ENCODE peak calls at places on chromosomes 7 and 10, in five cellular contexts. One of them, this sample, is unnamed.

GRCh38 chr10:29295813-29296212 is 6.9 kb downstream of the LYZL1 start:
- DNase-seq in body of pancreas: no peak
- DNase-seq in NCI-H1092: no peak
- DNase-seq in thoracic aorta: no peak
- DNase-seq in Calu3: no peak
- DNase-seq in this sample: no peak

GRCh38 chr10:97687785-97688781 is 1.0 kb upstream of the AVPI1 start:
- DNase-seq in thoracic aorta: no peak
- DNase-seq in NCI-H1092: no peak
- DNase-seq in Calu3: no peak
- DNase-seq in body of pancreas: no peak
- DNase-seq in this sample: no peak

GRCh38 chr10:97217299-97217698 is 31.5 kb upstream of the SLIT1 start:
- DNase-seq in NCI-H1092: no peak
- DNase-seq in body of pancreas: no peak
- DNase-seq in thoracic aorta: no peak
- DNase-seq in Calu3: no peak
- DNase-seq in this sample: no peak

GRCh38 chr10:20363666-20364065 is 533.4 kb downstream of the NEBL start:
- DNase-seq in body of pancreas: no peak
- DNase-seq in NCI-H1092: no peak
- DNase-seq in Calu3: no peak
- DNase-seq in thoracic aorta: no peak
- DNase-seq in this sample: no peak

GRCh38 chr7:23347682-23348180 is 48.6 kb downstream of the MALSU1 start:
- DNase-seq in body of pancreas: no peak
- DNase-seq in thoracic aorta: no peak
- DNase-seq in NCI-H1092: no peak
- DNase-seq in Calu3: peak; percentile 34
- DNase-seq in this sample: no peak

GRCh38 chr7:7292608-7293007 is 110.3 kb downstream of the C1GALT1 start:
- DNase-seq in Calu3: no peak
- DNase-seq in NCI-H1092: no peak
- DNase-seq in body of pancreas: no peak
- DNase-seq in thoracic aorta: no peak
- DNase-seq in this sample: no peak

GRCh38 chr10:99435986-99436633 is 5.7 kb upstream of the GOT1 start:
- DNase-seq in thoracic aorta: no peak
- DNase-seq in NCI-H1092: no peak
- DNase-seq in body of pancreas: no peak
- DNase-seq in Calu3: peak; percentile 6
- DNase-seq in this sample: peak; percentile 34

GRCh38 chr10:119680050-119680449 is 28.9 kb downstream of the BAG3 start:
- DNase-seq in Calu3: peak; percentile 24
- DNase-seq in body of pancreas: no peak
- DNase-seq in NCI-H1092: no peak
- DNase-seq in thoracic aorta: no peak
- DNase-seq in this sample: no peak

GRCh38 chr10:80186364-80187012 is 18.8 kb downstream of the ANXA11 start:
- DNase-seq in NCI-H1092: no peak
- DNase-seq in Calu3: no peak
- DNase-seq in thoracic aorta: no peak
- DNase-seq in body of pancreas: no peak
- DNase-seq in this sample: no peak

GRCh38 chr10:73946253-73947145 is 35.6 kb downstream of the PLAU start:
- DNase-seq in NCI-H1092: no peak
- DNase-seq in body of pancreas: no peak
- DNase-seq in thoracic aorta: no peak
- DNase-seq in Calu3: no peak
- DNase-seq in this sample: no peak

GRCh38 chr10:71726673-71727428 is 7.3 kb upstream of the C10orf105 start:
- DNase-seq in Calu3: no peak
- DNase-seq in NCI-H1092: no peak
- DNase-seq in thoracic aorta: no peak
- DNase-seq in body of pancreas: no peak
- DNase-seq in this sample: no peak

GRCh38 chr10:23344251-23344841 is at the start of gene C10orf67:
- DNase-seq in NCI-H1092: no peak
- DNase-seq in body of pancreas: no peak
- DNase-seq in Calu3: peak; percentile 49
- DNase-seq in thoracic aorta: no peak
- DNase-seq in this sample: no peak

GRCh38 chr10:110679633-110680472 is 35.7 kb downstream of the RBM20 start:
- DNase-seq in thoracic aorta: no peak
- DNase-seq in NCI-H1092: no peak
- DNase-seq in body of pancreas: no peak
- DNase-seq in Calu3: no peak
- DNase-seq in this sample: no peak

GRCh38 chr10:124082555-124082954 is 10.8 kb downstream of the CHST15 start:
- DNase-seq in Calu3: no peak
- DNase-seq in thoracic aorta: no peak
- DNase-seq in NCI-H1092: no peak
- DNase-seq in body of pancreas: no peak
- DNase-seq in this sample: no peak

GRCh38 chr10:132111871-132112341 is 46.2 kb downstream of the JAKMIP3 start:
- DNase-seq in Calu3: no peak
- DNase-seq in thoracic aorta: no peak
- DNase-seq in NCI-H1092: no peak
- DNase-seq in body of pancreas: no peak
- DNase-seq in this sample: no peak

GRCh38 chr10:50621981-50622496 is 1.7 kb downstream of the SGMS1 start:
- DNase-seq in thoracic aorta: peak; percentile 98
- DNase-seq in body of pancreas: peak; percentile 90
- DNase-seq in Calu3: peak; percentile 85
- DNase-seq in NCI-H1092: peak; percentile 20
- DNase-seq in this sample: peak; percentile 62

GRCh38 chr7:75938921-75939320 is 24.0 kb downstream of the POR start:
- DNase-seq in thoracic aorta: no peak
- DNase-seq in Calu3: no peak
- DNase-seq in NCI-H1092: no peak
- DNase-seq in body of pancreas: no peak
- DNase-seq in this sample: peak; percentile 27

GRCh38 chr10:102230861-102231356 is 4.8 kb downstream of the ELOVL3 start:
- DNase-seq in thoracic aorta: no peak
- DNase-seq in NCI-H1092: peak; percentile 9
- DNase-seq in Calu3: peak; percentile 40
- DNase-seq in body of pancreas: peak; percentile 35
- DNase-seq in this sample: peak; percentile 16

GRCh38 chr10:102614888-102615287 is 29.4 kb upstream of the TRIM8 start:
- DNase-seq in thoracic aorta: no peak
- DNase-seq in body of pancreas: no peak
- DNase-seq in Calu3: no peak
- DNase-seq in NCI-H1092: no peak
- DNase-seq in this sample: no peak

GRCh38 chr7:35249537-35249907 is 4.4 kb downstream of the TBX20 start:
- DNase-seq in thoracic aorta: no peak
- DNase-seq in body of pancreas: no peak
- DNase-seq in NCI-H1092: no peak
- DNase-seq in Calu3: no peak
- DNase-seq in this sample: no peak

GRCh38 chr10:88389456-88389855 is 193.7 kb downstream of the RNLS start:
- DNase-seq in body of pancreas: peak; percentile 49
- DNase-seq in thoracic aorta: no peak
- DNase-seq in NCI-H1092: peak; percentile 1
- DNase-seq in Calu3: peak; percentile 13
- DNase-seq in this sample: no peak

GRCh38 chr7:26958834-26959233 is 94.4 kb upstream of the SKAP2 start:
- DNase-seq in NCI-H1092: no peak
- DNase-seq in thoracic aorta: no peak
- DNase-seq in Calu3: no peak
- DNase-seq in body of pancreas: no peak
- DNase-seq in this sample: no peak

GRCh38 chr10:65313406-65313805 is 1612.4 kb upstream of the LRRTM3 start:
- DNase-seq in NCI-H1092: no peak
- DNase-seq in thoracic aorta: no peak
- DNase-seq in Calu3: no peak
- DNase-seq in body of pancreas: no peak
- DNase-seq in this sample: no peak

GRCh38 chr10:42939685-42940366 is 137.0 kb upstream of the RET start:
- DNase-seq in body of pancreas: no peak
- DNase-seq in Calu3: no peak
- DNase-seq in thoracic aorta: no peak
- DNase-seq in NCI-H1092: no peak
- DNase-seq in this sample: no peak

GRCh38 chr10:124602121-124602561 is 140.5 kb downstream of the LHPP start:
- DNase-seq in NCI-H1092: no peak
- DNase-seq in Calu3: no peak
- DNase-seq in body of pancreas: no peak
- DNase-seq in thoracic aorta: no peak
- DNase-seq in this sample: no peak

GRCh38 chr10:121080324-121080807 is 229.2 kb downstream of the WDR11 start:
- DNase-seq in body of pancreas: no peak
- DNase-seq in NCI-H1092: no peak
- DNase-seq in Calu3: no peak
- DNase-seq in thoracic aorta: no peak
- DNase-seq in this sample: no peak

GRCh38 chr10:133068741-133069525 is 18.8 kb upstream of the ADGRA1 start:
- DNase-seq in thoracic aorta: no peak
- DNase-seq in body of pancreas: no peak
- DNase-seq in Calu3: no peak
- DNase-seq in NCI-H1092: no peak
- DNase-seq in this sample: no peak

GRCh38 chr7:102874166-102874829 is 38.5 kb upstream of the LRRC17 start:
- DNase-seq in body of pancreas: no peak
- DNase-seq in Calu3: peak; percentile 50
- DNase-seq in NCI-H1092: no peak
- DNase-seq in thoracic aorta: no peak
- DNase-seq in this sample: no peak

GRCh38 chr10:110399163-110400094 is 94.7 kb upstream of the SMNDC1 start:
- DNase-seq in Calu3: peak; percentile 68
- DNase-seq in NCI-H1092: no peak
- DNase-seq in body of pancreas: peak; percentile 54
- DNase-seq in thoracic aorta: no peak
- DNase-seq in this sample: no peak

GRCh38 chr7:44267719-44268413 is 57.5 kb downstream of the CAMK2B start:
- DNase-seq in NCI-H1092: no peak
- DNase-seq in Calu3: no peak
- DNase-seq in body of pancreas: no peak
- DNase-seq in thoracic aorta: no peak
- DNase-seq in this sample: peak; percentile 28

GRCh38 chr7:157997080-157997440 is 590.6 kb downstream of the PTPRN2 start:
- DNase-seq in thoracic aorta: no peak
- DNase-seq in Calu3: no peak
- DNase-seq in NCI-H1092: no peak
- DNase-seq in body of pancreas: no peak
- DNase-seq in this sample: no peak

GRCh38 chr7:80827238-80827633 is 91.6 kb downstream of the SEMA3C start:
- DNase-seq in NCI-H1092: no peak
- DNase-seq in thoracic aorta: no peak
- DNase-seq in Calu3: no peak
- DNase-seq in body of pancreas: no peak
- DNase-seq in this sample: no peak

GRCh38 chr7:13181221-13181620 is 493.8 kb downstream of the ARL4A start:
- DNase-seq in Calu3: no peak
- DNase-seq in NCI-H1092: peak; percentile 92
- DNase-seq in body of pancreas: no peak
- DNase-seq in thoracic aorta: no peak
- DNase-seq in this sample: peak; percentile 1

GRCh38 chr10:80210259-80210658 is 4.9 kb upstream of the ANXA11 start:
- DNase-seq in thoracic aorta: no peak
- DNase-seq in Calu3: no peak
- DNase-seq in NCI-H1092: no peak
- DNase-seq in body of pancreas: no peak
- DNase-seq in this sample: no peak

GRCh38 chr7:45657136-45657889 is 83.1 kb downstream of the ADCY1 start:
- DNase-seq in Calu3: no peak
- DNase-seq in thoracic aorta: no peak
- DNase-seq in NCI-H1092: no peak
- DNase-seq in body of pancreas: no peak
- DNase-seq in this sample: no peak

GRCh38 chr7:14196555-14196954 is 207.1 kb upstream of the ETV1 start:
- DNase-seq in body of pancreas: no peak
- DNase-seq in NCI-H1092: no peak
- DNase-seq in thoracic aorta: no peak
- DNase-seq in Calu3: no peak
- DNase-seq in this sample: no peak

This sample was measured in COR-L47.